ENCODE peak calls at places on chromosomes 2 and 18, in seven cellular contexts. Q is pancreas; R is CD8-positive, alpha-beta T cell; K is ascending aorta; U is astrocyte; L is kidney; N is GM23338. O is an unnamed sample.

GRCh38 chr2:107325983-107326786 is 440.2 kb upstream of the ST6GAL2 start:
- DNase-seq in U (peak; percentile 47), R (no peak), K (peak; percentile 68), L (no peak), N (no peak), Q (no peak), O (no peak)

GRCh38 chr2:73283545-73284295 is 558 bp downstream of the FBXO41 start:
- DNase-seq in N (peak; percentile 72), L (peak; percentile 70), U (no peak), K (peak; percentile 60), R (no peak), Q (no peak), O (no peak)

GRCh38 chr2:235049069-235049468 is 97.3 kb downstream of the SH3BP4 start:
- DNase-seq in N (no peak), L (no peak), R (no peak), K (peak; percentile 54), U (no peak), Q (peak; percentile 98), O (no peak)

GRCh38 chr18:3596324-3597158 is 146.6 kb downstream of the TGIF1 start:
- DNase-seq in L (peak; percentile 78), U (peak; percentile 39), R (peak; percentile 48), K (no peak), N (no peak), Q (no peak), O (no peak)

GRCh38 chr2:156935611-156936010 is 321.9 kb upstream of the GALNT5 start:
- DNase-seq in Q (no peak), N (peak; percentile 8), L (no peak), K (no peak), U (peak; percentile 66), R (no peak), O (peak; percentile 72)

GRCh38 chr2:202762546-202762945 is 109.0 kb downstream of the ICA1L start:
- DNase-seq in K (no peak), U (no peak), Q (no peak), N (no peak), L (no peak), R (no peak), O (no peak)

GRCh38 chr2:67436221-67436620 is 39.1 kb downstream of the ETAA1 start:
- DNase-seq in Q (no peak), U (peak; percentile 11), L (no peak), N (no peak), K (no peak), R (no peak), O (no peak)

GRCh38 chr2:46365913-46366674 is 68.9 kb downstream of the EPAS1 start:
- DNase-seq in L (peak; percentile 60), U (peak; percentile 12), Q (no peak), R (no peak), K (no peak), N (peak; percentile 50), O (no peak)

GRCh38 chr18:47876813-47877212 is 53.6 kb downstream of the SMAD2 start:
- DNase-seq in L (no peak), K (no peak), N (peak; percentile 25), U (no peak), Q (no peak), R (no peak), O (no peak)

GRCh38 chr18:58105908-58106673 is 62.1 kb downstream of the NEDD4L start:
- DNase-seq in R (no peak), U (no peak), L (no peak), K (no peak), N (no peak), Q (no peak), O (no peak)

GRCh38 chr18:64409511-64409910 is 260.6 kb upstream of the LINC00305 start:
- DNase-seq in N (peak; percentile 80), K (no peak), R (no peak), U (no peak), Q (no peak), L (no peak), O (no peak)

GRCh38 chr2:54626131-54626530 is 97.3 kb upstream of the EML6 start:
- DNase-seq in R (no peak), K (no peak), Q (no peak), L (no peak), U (no peak), N (no peak), O (no peak)

GRCh38 chr2:54620948-54621347 is 102.5 kb upstream of the EML6 start:
- DNase-seq in U (no peak), K (no peak), N (no peak), L (no peak), R (no peak), Q (no peak), O (no peak)

GRCh38 chr2:54627973-54628372 is 95.5 kb upstream of the EML6 start:
- DNase-seq in N (no peak), L (no peak), R (no peak), U (no peak), Q (no peak), K (no peak), O (no peak)

GRCh38 chr2:54626884-54627283 is 96.6 kb upstream of the EML6 start:
- DNase-seq in U (no peak), K (no peak), N (no peak), R (no peak), L (no peak), Q (no peak), O (no peak)

DNA sequence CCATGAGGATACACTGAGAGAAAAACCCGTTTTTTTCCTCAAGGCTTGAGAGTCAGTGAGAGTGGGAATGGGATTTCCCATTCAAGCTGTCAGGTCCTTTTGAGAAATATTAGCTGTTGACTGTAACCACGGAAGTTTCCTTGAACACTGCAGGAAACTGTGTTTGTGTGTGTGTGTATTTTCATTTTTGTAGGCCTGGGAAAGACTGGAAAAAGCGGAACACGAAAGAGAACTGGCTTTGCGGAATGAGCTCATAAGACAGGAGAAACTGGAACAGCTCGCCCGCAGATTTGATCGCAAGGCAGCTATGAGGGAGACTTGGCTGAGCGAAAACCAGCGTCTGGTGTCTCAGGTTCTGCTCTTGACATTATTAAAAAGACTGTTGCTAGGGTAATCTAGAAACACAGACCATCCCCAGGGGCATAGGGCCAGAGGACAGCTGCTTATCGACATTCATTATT is 98.8 kb upstream of the EML6 start:
- DNase-seq in R (no peak), N (no peak), L (no peak), U (no peak), K (no peak), Q (no peak), O (no peak)
- H3K27ac ChIP-seq in R (no peak overlapping the region), N (no peak overlapping the region), L (peak overlapping the region; percentile 78), U (no peak overlapping the region), K (peak overlapping the region; percentile 65), Q (no peak overlapping the region), O (no peak overlapping the region)

GRCh38 chr2:28753043-28753683 is 1.5 kb downstream of the PPP1CB start:
- DNase-seq in U (peak; percentile 62), K (peak; percentile 81), Q (peak; percentile 71), N (peak; percentile 49), L (no peak), R (peak; percentile 73), O (peak; percentile 68)

GRCh38 chr2:28751956-28752607 is 452 bp downstream of the PPP1CB start:
- DNase-seq in N (no peak), K (no peak), Q (no peak), L (no peak), R (peak; percentile 41), U (no peak), O (no peak)

GRCh38 chr2:28752608-28752984 is 966 bp downstream of the PPP1CB start:
- DNase-seq in Q (no peak), U (no peak), L (no peak), K (no peak), N (no peak), R (no peak), O (no peak)

GRCh38 chr2:28750316-28751101 is 1.1 kb upstream of the PPP1CB start:
- DNase-seq in Q (peak; percentile 13), U (peak; percentile 75), N (no peak), K (peak; percentile 74), L (no peak), R (peak; percentile 30), O (no peak)

DNA sequence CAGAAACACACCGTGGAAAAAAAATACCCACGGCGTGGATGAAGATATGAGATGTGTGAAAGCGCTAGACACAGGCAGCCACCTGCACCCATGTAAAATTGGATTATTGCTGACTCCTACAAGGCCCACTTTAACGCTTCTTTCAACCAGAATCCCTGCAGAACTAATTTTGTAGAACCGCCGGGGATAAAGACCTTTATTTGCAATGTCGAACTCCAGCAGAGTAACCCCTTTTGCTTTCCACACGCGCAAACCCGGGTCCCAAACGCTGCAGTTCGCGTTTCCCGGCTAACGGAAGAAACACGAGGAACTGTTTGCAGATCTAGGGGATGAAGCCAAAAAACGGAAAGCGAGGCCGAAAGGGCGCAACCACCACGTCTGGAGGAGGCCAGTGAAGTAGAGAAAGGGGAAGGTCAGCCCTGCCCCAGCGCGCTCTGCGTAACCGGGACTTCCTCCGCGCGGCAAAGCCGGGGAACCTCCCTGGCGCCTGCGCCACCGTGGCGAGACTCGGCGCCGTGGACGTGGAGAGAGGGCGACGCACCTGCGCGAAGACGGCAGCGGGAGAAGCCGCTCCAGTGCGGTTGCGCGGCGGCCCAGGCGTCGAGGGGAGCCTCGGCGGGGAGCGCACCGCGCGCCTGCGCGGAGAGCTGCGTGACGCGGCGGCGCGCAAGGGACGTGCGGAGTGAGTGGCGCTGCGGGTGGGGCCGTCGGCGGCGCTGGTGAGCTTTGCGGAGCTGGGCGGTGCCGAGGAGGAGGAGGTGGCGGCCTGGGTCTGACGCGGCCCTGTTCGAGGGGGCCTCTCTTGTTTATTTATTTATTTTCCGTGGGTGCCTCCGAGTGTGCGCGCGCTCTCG is at the start of gene PPP1CB:
- DNase-seq in R (peak; percentile 94), N (peak; percentile 91), L (peak; percentile 99), U (peak; percentile 90), Q (peak; percentile 94), K (peak; percentile 97), O (peak; percentile 89)
- TF ChIP-seq CTCF in R (no peak), N (no peak), L (peak; percentile 46), U (no peak), Q (peak; percentile 7), K (peak; percentile 26), O (peak; percentile 17)

GRCh38 chr2:223943561-223944008 is 1.6 kb downstream of the WDFY1 start:
- DNase-seq in R (no peak), K (no peak), L (no peak), N (no peak), U (peak; percentile 61), Q (no peak), O (peak; percentile 45)

GRCh38 chr2:223943135-223943534 is 2.0 kb downstream of the WDFY1 start:
- DNase-seq in R (no peak), U (no peak), N (no peak), Q (no peak), K (no peak), L (no peak), O (no peak)

GRCh38 chr2:223944166-223944703 is 900 bp downstream of the WDFY1 start:
- DNase-seq in Q (peak; percentile 33), N (peak; percentile 84), L (peak; percentile 80), U (no peak), K (peak; percentile 70), R (peak; percentile 23), O (peak; percentile 41)

GRCh38 chr2:223945755-223946154 is 620 bp upstream of the WDFY1 start:
- DNase-seq in U (no peak), K (no peak), L (no peak), Q (no peak), N (no peak), R (no peak), O (no peak)

GRCh38 chr2:223944704-223945531 is at the start of gene WDFY1:
- DNase-seq in L (peak; percentile 96), U (peak; percentile 78), N (peak; percentile 92), K (peak; percentile 94), Q (peak; percentile 86), R (peak; percentile 80), O (peak; percentile 91)
- H3K27ac ChIP-seq in L (peak within 1 kb of the TSS; percentile 89), U (peak within 1 kb of the TSS; percentile 91), N (peak within 1 kb of the TSS; percentile 81), K (peak within 1 kb of the TSS; percentile 96), Q (peak within 1 kb of the TSS; percentile 85), R (peak within 1 kb of the TSS; percentile 63), O (peak within 1 kb of the TSS; percentile 86)

DNA sequence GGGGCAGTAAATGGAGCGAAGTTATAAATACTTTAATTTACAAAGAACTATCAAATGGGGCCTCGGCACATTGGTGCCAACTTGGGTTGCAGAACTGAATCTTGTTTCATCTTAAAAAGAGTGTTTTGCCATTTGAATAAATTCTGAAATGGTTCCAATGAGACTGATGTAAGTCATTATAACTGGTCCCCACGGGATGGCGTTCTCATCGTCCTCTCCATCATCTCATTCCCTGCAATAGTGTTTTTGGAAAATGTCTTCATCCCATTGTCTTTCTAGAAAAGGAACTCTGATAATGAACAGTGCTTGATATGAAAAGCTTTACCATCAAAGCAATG is 422.0 kb upstream of the ID2 start:
- DNase-seq in Q (no peak), N (no peak), L (no peak), K (no peak), R (no peak), U (no peak), O (no peak)
- TF ChIP-seq CTCF in Q (no peak), N (no peak), L (no peak), K (no peak), R (no peak), U (no peak), O (no peak)

O was measured in RWPE1.